ENCODE peak calls at places on chromosomes 4 and X, in nine cellular contexts. T is ascending aorta, C is prostate gland, E is hepatocyte, S is NB4, K is keratinocyte, W is brain microvascular endothelial cell, N is GM23248, X is fibroblast of pulmonary artery. R is an unnamed sample.

GRCh38 chrX:74613350-74614192 is 853 bp downstream of the RLIM start:
- DNase-seq in T (no peak), C (peak), E (peak), S (peak), K (no peak), W (peak), N (peak), X (peak), R (peak)

GRCh38 chr4:102531441-102531840 is 30.3 kb downstream of the NFKB1 start:
- DNase-seq in T (no peak), C (no peak), E (no peak), S (no peak), K (no peak), W (no peak), N (no peak), X (no peak), R (no peak)

GRCh38 chr4:20418865-20419451 is 167.3 kb downstream of the SLIT2 start:
- DNase-seq in T (no peak), C (peak), E (peak), S (peak), K (no peak), W (peak), N (peak), X (peak), R (peak)

GRCh38 chrX:150544222-150544787 is 24.1 kb upstream of the MTM1 start:
- DNase-seq in T (no peak), C (no peak), E (no peak), S (peak), K (no peak), W (no peak), N (no peak), X (peak), R (peak)

GRCh38 chrX:129980043-129980442 is 2.4 kb upstream of the BCORL1 start:
- DNase-seq in T (no peak), C (no peak), E (peak), S (peak), K (no peak), W (no peak), N (peak), X (no peak), R (no peak)

GRCh38 chrX:20802036-20802435 is 535.3 kb upstream of the RPS6KA3 start:
- DNase-seq in T (no peak), C (no peak), E (no peak), S (no peak), K (no peak), W (no peak), N (peak), X (no peak), R (no peak)

GRCh38 chrX:288561-288991 is 7.4 kb downstream of the PLCXD1 start:
- DNase-seq in T (no peak), C (no peak), E (no peak), S (no peak), K (no peak), W (no peak), N (no peak), X (no peak), R (no peak)

GRCh38 chr4:94516067-94516466 is 64.3 kb downstream of the PDLIM5 start:
- DNase-seq in T (no peak), C (peak), E (no peak), S (no peak), K (no peak), W (peak), N (peak), X (peak), R (no peak)

GRCh38 chr4:7332216-7333023 is 102.3 kb downstream of the PSAPL1 start:
- DNase-seq in T (no peak), C (no peak), E (peak), S (no peak), K (no peak), W (peak), N (peak), X (peak), R (no peak)

GRCh38 chr4:173013232-173013932 is 155.2 kb upstream of the GALNT7 start:
- DNase-seq in T (no peak), C (peak), E (peak), S (peak), K (no peak), W (peak), N (peak), X (peak), R (peak)

GRCh38 chr4:6641971-6642320 is 1.5 kb downstream of the MRFAP1 start:
- DNase-seq in T (no peak), C (no peak), E (no peak), S (no peak), K (no peak), W (peak), N (peak), X (peak), R (no peak)

GRCh38 chr4:61507091-61507490 is 307.0 kb downstream of the ADGRL3 start:
- DNase-seq in T (no peak), C (no peak), E (no peak), S (no peak), K (no peak), W (no peak), N (no peak), X (no peak), R (no peak)

GRCh38 chr4:19438228-19438627 is 813.5 kb upstream of the SLIT2 start:
- DNase-seq in T (no peak), C (no peak), E (no peak), S (no peak), K (no peak), W (no peak), N (peak), X (peak), R (no peak)

GRCh38 chrX:2811271-2811670 is 17.5 kb upstream of the GYG2 start:
- DNase-seq in T (no peak), C (no peak), E (no peak), S (no peak), K (no peak), W (no peak), N (peak), X (no peak), R (no peak)

GRCh38 chr4:147339116-147339515 is 141.8 kb upstream of the EDNRA start:
- DNase-seq in T (no peak), C (no peak), E (no peak), S (no peak), K (no peak), W (no peak), N (no peak), X (no peak), R (no peak)

GRCh38 chrX:72430405-72430968 is 124.8 kb upstream of the CITED1 start:
- DNase-seq in T (no peak), C (no peak), E (no peak), S (no peak), K (no peak), W (no peak), N (peak), X (peak), R (no peak)

GRCh38 chr4:24059839-24060238 is 170.0 kb upstream of the PPARGC1A start:
- DNase-seq in T (no peak), C (no peak), E (no peak), S (no peak), K (no peak), W (no peak), N (no peak), X (no peak), R (no peak)

GRCh38 chr4:5661237-5661636 is 47.1 kb downstream of the EVC2 start:
- DNase-seq in T (no peak), C (no peak), E (no peak), S (no peak), K (no peak), W (no peak), N (no peak), X (no peak), R (no peak)

GRCh38 chrX:70535198-70535597 is 90.6 kb downstream of the DLG3 start:
- DNase-seq in T (no peak), C (no peak), E (no peak), S (no peak), K (no peak), W (no peak), N (no peak), X (no peak), R (no peak)

GRCh38 chr4:102299708-102300107 is 45.6 kb downstream of the SLC39A8 start:
- DNase-seq in T (no peak), C (no peak), E (peak), S (peak), K (peak), W (peak), N (peak), X (peak), R (peak)

GRCh38 chrX:37787353-37787869 is 7.6 kb downstream of the CYBB start:
- DNase-seq in T (no peak), C (no peak), E (no peak), S (peak), K (no peak), W (no peak), N (no peak), X (no peak), R (no peak)

GRCh38 chr4:52028970-52029369 is 8.8 kb upstream of the LRRC66 start:
- DNase-seq in T (no peak), C (no peak), E (no peak), S (no peak), K (peak), W (peak), N (peak), X (peak), R (no peak)

DNA sequence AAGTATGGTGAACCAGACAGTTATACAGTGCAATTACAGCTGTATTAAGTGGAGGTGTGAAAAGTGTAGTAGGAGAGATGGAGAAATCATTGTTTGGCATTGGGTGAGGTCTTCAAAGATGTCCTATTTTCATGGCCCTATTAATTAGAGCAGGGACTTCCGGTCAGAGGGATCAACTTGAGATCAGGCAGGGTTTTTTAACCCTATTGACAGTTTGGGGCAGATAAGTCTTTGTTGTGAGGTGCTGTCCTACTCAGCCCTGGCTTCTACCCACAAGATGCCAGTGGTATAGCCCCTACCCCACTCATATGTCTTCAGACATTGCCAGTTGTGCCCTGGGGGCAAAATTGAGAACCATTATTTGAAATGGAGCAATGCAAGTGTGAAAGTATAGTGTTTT is 9.9 kb downstream of the USP9X start:
- DNase-seq in T (no peak), C (no peak), E (no peak), S (no peak), K (no peak), W (no peak), N (no peak), X (no peak), R (no peak)
- H3K4me3 ChIP-seq in T (no peak), C (no peak), E (no peak), S (no peak), K (no peak), W (no peak), N (no peak), X (no peak), R (no peak)

DNA sequence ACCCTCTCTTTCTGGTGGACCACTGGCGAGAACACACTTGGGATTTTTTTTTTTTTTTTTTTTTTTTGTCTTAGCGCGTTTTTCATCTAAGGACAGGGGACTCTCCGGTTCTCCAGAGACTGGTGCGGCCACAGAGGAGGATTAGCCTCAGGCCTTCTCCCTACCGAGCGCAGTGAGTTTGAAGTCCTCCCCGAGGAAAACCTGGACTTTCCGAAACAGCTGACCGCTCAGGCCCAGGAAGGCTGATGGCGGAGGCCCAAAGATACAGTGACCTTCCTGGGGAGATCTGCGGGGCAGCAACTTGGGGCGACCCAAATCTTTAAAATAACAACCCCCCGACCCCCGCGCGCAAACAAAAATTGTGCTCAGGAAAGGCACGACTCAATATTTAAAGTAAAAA is 9.2 kb downstream of the NKX3-2 start:
- DNase-seq in T (no peak), C (no peak), E (no peak), S (no peak), K (no peak), W (no peak), N (no peak), X (no peak), R (no peak)
- H3K4me3 ChIP-seq in T (no peak), C (no peak), E (no peak), S (no peak), K (no peak), W (no peak), N (no peak), X (no peak), R (no peak)

GRCh38 chr4:83626245-83626843 is 90.4 kb downstream of the GPAT3 start:
- DNase-seq in T (no peak), C (no peak), E (no peak), S (peak), K (no peak), W (no peak), N (no peak), X (no peak), R (no peak)
- H3K4me3 ChIP-seq in T (no peak), C (no peak), E (no peak), S (no peak), K (no peak), W (no peak), N (no peak), X (no peak), R (no peak)

DNA sequence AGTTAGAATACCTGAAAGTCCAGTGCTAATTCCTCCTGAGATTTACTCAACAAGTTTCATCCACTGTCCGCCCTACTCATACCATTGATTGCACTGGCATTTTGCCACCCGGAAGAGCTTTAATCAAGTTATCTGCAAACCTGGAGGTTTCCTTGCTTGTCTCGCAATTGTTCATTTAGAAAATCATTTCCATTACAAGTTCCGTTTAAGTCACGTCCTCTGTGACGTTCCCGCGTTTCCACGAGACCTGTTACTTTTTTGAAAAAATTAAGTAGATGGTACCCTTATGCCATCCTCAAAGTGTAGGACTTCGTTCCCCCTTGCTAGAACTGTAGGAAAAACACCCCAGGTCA is 764 bp upstream of the FRYL start:
- DNase-seq in T (no peak), C (peak), E (peak), S (peak), K (no peak), W (peak), N (peak), X (peak), R (no peak)
- H3K4me3 ChIP-seq in T (peak), C (peak), E (peak), S (peak), K (peak), W (peak), N (peak), X (peak), R (peak)

GRCh38 chrX:132483951-132484350 is 4.9 kb downstream of the MBNL3 start:
- DNase-seq in T (no peak), C (no peak), E (no peak), S (no peak), K (no peak), W (no peak), N (no peak), X (no peak), R (no peak)

GRCh38 chrX:132483523-132483922 is 5.3 kb downstream of the MBNL3 start:
- DNase-seq in T (no peak), C (no peak), E (no peak), S (no peak), K (no peak), W (no peak), N (no peak), X (no peak), R (no peak)

GRCh38 chrX:132482632-132483031 is 6.2 kb downstream of the MBNL3 start:
- DNase-seq in T (no peak), C (no peak), E (no peak), S (no peak), K (no peak), W (no peak), N (no peak), X (no peak), R (no peak)

GRCh38 chrX:132481449-132481848 is 7.4 kb downstream of the MBNL3 start:
- DNase-seq in T (no peak), C (no peak), E (no peak), S (no peak), K (no peak), W (no peak), N (no peak), X (no peak), R (no peak)

GRCh38 chrX:132480581-132481203 is 8.1 kb downstream of the MBNL3 start:
- DNase-seq in T (no peak), C (peak), E (peak), S (peak), K (no peak), W (no peak), N (peak), X (peak), R (peak)
- H3K4me3 ChIP-seq in T (peak), C (no peak), E (no peak), S (peak), K (no peak), W (peak), N (peak), X (peak), R (peak)

GRCh38 chrX:33188881-33189280 is 22.5 kb downstream of the DMD start:
- DNase-seq in T (no peak), C (no peak), E (no peak), S (no peak), K (no peak), W (no peak), N (no peak), X (no peak), R (no peak)

GRCh38 chrX:33183366-33183765 is 28.0 kb downstream of the DMD start:
- DNase-seq in T (no peak), C (no peak), E (peak), S (no peak), K (no peak), W (peak), N (no peak), X (peak), R (peak)

GRCh38 chrX:33190016-33190415 is 21.3 kb downstream of the DMD start:
- DNase-seq in T (no peak), C (no peak), E (no peak), S (no peak), K (no peak), W (peak), N (no peak), X (peak), R (no peak)

GRCh38 chrX:33188286-33188685 is 23.1 kb downstream of the DMD start:
- DNase-seq in T (no peak), C (no peak), E (no peak), S (no peak), K (no peak), W (no peak), N (no peak), X (no peak), R (no peak)
- H3K4me3 ChIP-seq in T (no peak), C (no peak), E (no peak), S (no peak), K (no peak), W (no peak), N (no peak), X (no peak), R (no peak)

GRCh38 chr4:189092596-189092995 is 848.1 kb upstream of the FRG1 start:
- DNase-seq in T (no peak), C (no peak), E (no peak), S (peak), K (no peak), W (peak), N (peak), X (peak), R (peak)
- H3K4me3 ChIP-seq in T (no peak), C (no peak), E (no peak), S (peak), K (no peak), W (no peak), N (peak), X (no peak), R (no peak)

GRCh38 chr4:186485621-186486062 is 69.7 kb downstream of the MTNR1A start:
- DNase-seq in T (no peak), C (peak), E (no peak), S (no peak), K (no peak), W (no peak), N (peak), X (peak), R (no peak)
- H3K4me3 ChIP-seq in T (peak), C (peak), E (no peak), S (no peak), K (no peak), W (peak), N (peak), X (peak), R (no peak)

GRCh38 chrX:154138857-154139256 is 5.2 kb upstream of the OPN1LW start:
- DNase-seq in T (no peak), C (no peak), E (no peak), S (no peak), K (no peak), W (no peak), N (no peak), X (no peak), R (no peak)

GRCh38 chrX:154140206-154140605 is 3.8 kb upstream of the OPN1LW start:
- DNase-seq in T (no peak), C (no peak), E (no peak), S (no peak), K (no peak), W (no peak), N (no peak), X (no peak), R (no peak)

GRCh38 chrX:154135458-154136229 is 8.4 kb upstream of the OPN1LW start:
- DNase-seq in T (no peak), C (no peak), E (no peak), S (no peak), K (no peak), W (no peak), N (peak), X (no peak), R (no peak)

GRCh38 chrX:154140742-154141141 is 3.3 kb upstream of the OPN1LW start:
- DNase-seq in T (no peak), C (no peak), E (no peak), S (no peak), K (no peak), W (no peak), N (no peak), X (no peak), R (no peak)

GRCh38 chrX:154136627-154137161 is 7.3 kb upstream of the OPN1LW start:
- DNase-seq in T (peak), C (peak), E (peak), S (peak), K (no peak), W (peak), N (peak), X (peak), R (peak)
- H3K4me3 ChIP-seq in T (peak), C (no peak), E (no peak), S (no peak), K (peak), W (peak), N (peak), X (peak), R (peak)

GRCh38 chr4:139279723-139280620 is at the start of gene MGARP:
- DNase-seq in T (no peak), C (no peak), E (peak), S (no peak), K (no peak), W (no peak), N (no peak), X (peak), R (no peak)
- H3K4me3 ChIP-seq in T (peak), C (peak), E (peak), S (no peak), K (peak), W (peak), N (peak), X (peak), R (no peak)

R was measured in Jurkat, Clone E6-1.